ENCODE peak calls at places on chromosomes 13 and 19, in four cellular contexts. One of them, this sample, is unnamed.

GRCh38 chr19:51119089-51119488 is 5.6 kb upstream of the SIGLEC9 start:
- DNase-seq in HCT116: no peak
- DNase-seq in HepG2: no peak
- DNase-seq in H1: no peak
- DNase-seq in this sample: no peak

GRCh38 chr13:60227168-60227567 is 63.4 kb upstream of the DIAPH3 start:
- DNase-seq in HCT116: no peak
- DNase-seq in HepG2: no peak
- DNase-seq in H1: no peak
- DNase-seq in this sample: no peak

GRCh38 chr19:590396-590745 is 690 bp downstream of the HCN2 start:
- DNase-seq in HCT116: no peak
- DNase-seq in HepG2: no peak
- DNase-seq in H1: no peak
- DNase-seq in this sample: peak; percentile 36

GRCh38 chr19:3343619-3344502 is 22.5 kb upstream of the NFIC start:
- DNase-seq in HCT116: peak; percentile 87
- DNase-seq in HepG2: peak; percentile 86
- DNase-seq in H1: no peak
- DNase-seq in this sample: peak; percentile 69

GRCh38 chr19:35363001-35363590 is 4.8 kb downstream of the FFAR3 start:
- DNase-seq in HCT116: no peak
- DNase-seq in HepG2: no peak
- DNase-seq in H1: no peak
- DNase-seq in this sample: no peak

GRCh38 chr19:36719687-36720556 is 32.5 kb downstream of the ZNF567 start:
- DNase-seq in HCT116: no peak
- DNase-seq in HepG2: no peak
- DNase-seq in H1: no peak
- DNase-seq in this sample: no peak

GRCh38 chr13:26476111-26476743 is 81.3 kb upstream of the WASF3 start:
- DNase-seq in HCT116: no peak
- DNase-seq in HepG2: peak; percentile 34
- DNase-seq in H1: peak; percentile 47
- DNase-seq in this sample: no peak

GRCh38 chr13:41007359-41008118 is 11.6 kb downstream of the ELF1 start:
- DNase-seq in HCT116: no peak
- DNase-seq in HepG2: peak; percentile 48
- DNase-seq in H1: no peak
- DNase-seq in this sample: peak; percentile 52

GRCh38 chr13:34037636-34038325 is 219.8 kb downstream of the RFC3 start:
- DNase-seq in HCT116: no peak
- DNase-seq in HepG2: no peak
- DNase-seq in H1: no peak
- DNase-seq in this sample: no peak

GRCh38 chr13:24511019-24511823 is 1.4 kb downstream of the PARP4 start:
- DNase-seq in HCT116: peak; percentile 65
- DNase-seq in HepG2: peak; percentile 26
- DNase-seq in H1: no peak
- DNase-seq in this sample: peak; percentile 56

GRCh38 chr19:4547303-4548237 is 7.7 kb upstream of the LRG1 start:
- DNase-seq in HCT116: no peak
- DNase-seq in HepG2: no peak
- DNase-seq in H1: no peak
- DNase-seq in this sample: peak; percentile 50

DNA sequence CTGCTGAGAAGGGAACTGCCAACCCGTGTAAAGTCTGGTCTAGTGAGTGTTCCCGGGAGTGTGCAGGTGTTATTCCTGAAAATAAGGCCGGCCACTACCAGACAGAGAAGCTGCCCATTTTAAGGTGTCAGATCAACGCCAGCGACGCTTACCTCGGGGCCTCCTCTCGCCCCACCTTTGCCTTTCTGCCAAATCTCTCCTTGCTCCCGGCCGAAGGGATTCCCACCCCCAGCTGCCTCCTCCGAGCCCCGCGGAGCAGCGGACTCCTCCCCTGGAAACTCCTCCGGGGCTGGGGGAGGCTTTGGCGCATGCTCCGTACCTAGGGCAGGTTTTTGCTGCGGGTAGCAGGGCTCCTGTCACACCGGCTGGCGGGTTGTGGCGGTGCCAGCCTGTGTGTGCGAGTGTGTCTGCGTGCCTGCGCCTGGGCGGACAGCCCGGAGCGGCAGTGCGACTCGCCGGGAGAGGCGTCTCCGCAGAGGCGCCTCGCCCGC is at the start of gene HS6ST3:
- DNase-seq in HCT116: peak; percentile 10
- DNase-seq in HepG2: no peak
- DNase-seq in H1: peak; percentile 38
- DNase-seq in this sample: peak; percentile 14
- TF ChIP-seq FOSL1 in HCT116: no peak
- TF ChIP-seq FOSL1 in HepG2: no peak
- TF ChIP-seq FOSL1 in H1: no peak
- TF ChIP-seq FOSL1 in this sample: no peak

GRCh38 chr13:75405976-75406703 is 75.8 kb downstream of the TBC1D4 start:
- DNase-seq in HCT116: no peak
- DNase-seq in HepG2: no peak
- DNase-seq in H1: no peak
- DNase-seq in this sample: no peak
- TF ChIP-seq FOSL1 in HCT116: no peak
- TF ChIP-seq FOSL1 in HepG2: no peak
- TF ChIP-seq FOSL1 in H1: no peak
- TF ChIP-seq FOSL1 in this sample: no peak

GRCh38 chr19:31110331-31110730 is 238.9 kb downstream of the TSHZ3 start:
- DNase-seq in HCT116: no peak
- DNase-seq in HepG2: no peak
- DNase-seq in H1: peak; percentile 9
- DNase-seq in this sample: no peak
- TF ChIP-seq FOSL1 in HCT116: no peak
- TF ChIP-seq FOSL1 in HepG2: no peak
- TF ChIP-seq FOSL1 in H1: no peak
- TF ChIP-seq FOSL1 in this sample: no peak

GRCh38 chr13:30307966-30308290 is 577 bp upstream of the KATNAL1 start:
- DNase-seq in HCT116: no peak
- DNase-seq in HepG2: no peak
- DNase-seq in H1: no peak
- DNase-seq in this sample: no peak
- TF ChIP-seq FOSL1 in HCT116: no peak
- TF ChIP-seq FOSL1 in HepG2: no peak
- TF ChIP-seq FOSL1 in H1: no peak
- TF ChIP-seq FOSL1 in this sample: no peak

DNA sequence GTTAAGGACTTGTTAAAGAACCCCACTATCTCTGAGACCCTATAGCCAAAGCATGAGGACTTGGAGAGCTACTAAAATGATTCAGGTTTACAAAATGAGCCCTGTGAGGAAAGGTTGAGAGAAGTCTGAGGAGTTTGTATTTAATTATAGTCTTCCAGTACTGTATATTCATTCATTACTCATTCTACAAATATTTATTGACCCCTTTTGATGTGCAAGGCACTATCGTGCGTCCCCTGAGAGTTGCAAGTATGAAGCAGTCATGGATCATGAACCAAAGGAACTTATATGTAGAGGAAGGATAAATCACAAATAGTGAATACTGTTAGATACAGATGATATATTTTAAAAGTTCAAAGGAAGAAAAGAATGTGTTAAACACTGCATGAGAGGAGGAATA is 84.4 kb downstream of the DNAJC15 start:
- DNase-seq in HCT116: no peak
- DNase-seq in HepG2: no peak
- DNase-seq in H1: no peak
- DNase-seq in this sample: no peak
- TF ChIP-seq FOSL1 in HCT116: no peak
- TF ChIP-seq FOSL1 in HepG2: no peak
- TF ChIP-seq FOSL1 in H1: no peak
- TF ChIP-seq FOSL1 in this sample: no peak

DNA sequence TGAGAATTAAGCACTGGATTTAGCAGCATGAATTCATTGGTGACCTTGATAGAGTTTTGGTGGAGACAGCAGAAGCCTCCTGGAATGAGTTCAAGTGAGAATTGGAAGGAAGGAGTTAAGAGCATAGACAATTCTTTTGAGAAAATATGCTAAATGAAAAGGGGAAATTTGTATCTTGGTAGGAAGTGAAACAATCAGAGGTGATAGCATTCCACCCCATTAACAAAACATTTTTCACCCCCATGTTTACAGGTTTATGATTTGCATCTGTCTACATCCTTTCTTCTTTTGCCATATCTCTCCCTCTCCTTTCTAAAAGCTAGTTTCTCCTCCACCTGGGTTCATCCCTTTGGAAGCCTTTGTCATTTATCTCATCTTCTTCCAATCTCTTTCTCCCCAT is 27.5 kb downstream of the LNX2 start:
- DNase-seq in HCT116: no peak
- DNase-seq in HepG2: no peak
- DNase-seq in H1: no peak
- DNase-seq in this sample: no peak
- TF ChIP-seq FOSL1 in HCT116: no peak
- TF ChIP-seq FOSL1 in HepG2: no peak
- TF ChIP-seq FOSL1 in H1: no peak
- TF ChIP-seq FOSL1 in this sample: no peak

GRCh38 chr13:35388979-35389378 is 87.5 kb downstream of the MAB21L1 start:
- DNase-seq in HCT116: no peak
- DNase-seq in HepG2: no peak
- DNase-seq in H1: no peak
- DNase-seq in this sample: no peak
- TF ChIP-seq FOSL1 in HCT116: no peak
- TF ChIP-seq FOSL1 in HepG2: no peak
- TF ChIP-seq FOSL1 in H1: no peak
- TF ChIP-seq FOSL1 in this sample: no peak

GRCh38 chr19:45780448-45781281 is 1.6 kb downstream of the DMPK start:
- DNase-seq in HCT116: no peak
- DNase-seq in HepG2: peak; percentile 47
- DNase-seq in H1: no peak
- DNase-seq in this sample: peak; percentile 45

GRCh38 chr19:45778010-45778671 is 4.1 kb downstream of the DMPK start:
- DNase-seq in HCT116: no peak
- DNase-seq in HepG2: no peak
- DNase-seq in H1: no peak
- DNase-seq in this sample: no peak

GRCh38 chr19:45781282-45782161 is 768 bp downstream of the DMPK start:
- DNase-seq in HCT116: no peak
- DNase-seq in HepG2: no peak
- DNase-seq in H1: no peak
- DNase-seq in this sample: no peak

GRCh38 chr19:45779231-45780145 is 2.8 kb downstream of the DMPK start:
- DNase-seq in HCT116: peak; percentile 87
- DNase-seq in HepG2: peak; percentile 63
- DNase-seq in H1: peak; percentile 77
- DNase-seq in this sample: peak; percentile 96

GRCh38 chr19:45780146-45780447 is 2.2 kb downstream of the DMPK start:
- DNase-seq in HCT116: no peak
- DNase-seq in HepG2: no peak
- DNase-seq in H1: no peak
- DNase-seq in this sample: no peak
- TF ChIP-seq FOSL1 in HCT116: no peak
- TF ChIP-seq FOSL1 in HepG2: no peak
- TF ChIP-seq FOSL1 in H1: no peak
- TF ChIP-seq FOSL1 in this sample: no peak

DNA sequence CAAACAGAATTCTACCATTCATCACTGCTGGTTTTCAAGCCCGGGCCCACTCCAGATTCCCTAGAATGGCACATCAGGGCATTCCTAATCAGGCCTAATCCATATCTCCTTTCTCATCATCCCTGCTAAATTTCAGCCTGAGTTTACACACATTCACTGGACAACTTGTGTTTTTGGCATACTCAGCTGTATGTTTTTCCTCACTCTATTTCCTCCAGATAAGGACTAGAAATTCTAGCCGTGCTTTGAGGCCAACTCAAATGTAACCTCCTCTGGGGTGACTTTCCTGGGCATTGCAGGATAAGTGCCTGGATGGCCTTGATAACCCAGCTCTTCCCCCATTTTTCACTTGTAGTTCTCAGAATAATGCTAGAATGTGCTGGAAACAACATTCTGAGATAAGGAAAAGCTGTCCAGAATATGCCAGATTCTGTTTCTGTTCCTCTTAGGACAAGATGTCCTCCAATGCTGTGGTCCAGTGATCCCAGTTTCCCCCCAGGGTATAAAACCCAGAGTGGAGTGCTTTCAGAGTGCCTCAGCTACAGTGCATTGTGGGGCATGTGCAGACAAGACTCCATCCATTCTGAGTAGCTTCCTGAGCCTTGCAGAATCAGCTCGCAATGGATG is 66.9 kb upstream of the CLDN10 start:
- DNase-seq in HCT116: no peak
- DNase-seq in HepG2: no peak
- DNase-seq in H1: no peak
- DNase-seq in this sample: no peak
- TF ChIP-seq FOSL1 in HCT116: no peak
- TF ChIP-seq FOSL1 in HepG2: no peak
- TF ChIP-seq FOSL1 in H1: no peak
- TF ChIP-seq FOSL1 in this sample: no peak